ENCODE peak calls at places on chromosomes 1 and 21, in four cellular contexts. One of them, this sample, is unnamed.

GRCh38 chr1:6653651-6654290 is 29.1 kb downstream of the THAP3 start:
- DNase-seq in HEK293T: no peak
- DNase-seq in activated CD4-positive, CD25-positive, alpha-beta regulatory T cell treated with anti-CD3 and anti-CD28 coated beads, Interleukin-2, amount 50 U/mL, for 16 hours: no peak
- DNase-seq in WTC11: no peak
- DNase-seq in this sample: no peak

GRCh38 chr1:10508511-10508951 is 33.8 kb downstream of the PEX14 start:
- DNase-seq in HEK293T: no peak
- DNase-seq in activated CD4-positive, CD25-positive, alpha-beta regulatory T cell treated with anti-CD3 and anti-CD28 coated beads, Interleukin-2, amount 50 U/mL, for 16 hours: no peak
- DNase-seq in WTC11: peak; percentile 29
- DNase-seq in this sample: no peak

GRCh38 chr1:207810173-207810572 is 58.3 kb downstream of the CD46 start:
- DNase-seq in HEK293T: no peak
- DNase-seq in activated CD4-positive, CD25-positive, alpha-beta regulatory T cell treated with anti-CD3 and anti-CD28 coated beads, Interleukin-2, amount 50 U/mL, for 16 hours: no peak
- DNase-seq in WTC11: no peak
- DNase-seq in this sample: peak; percentile 49

GRCh38 chr1:4701276-4701675 is 46.9 kb downstream of the AJAP1 start:
- DNase-seq in HEK293T: no peak
- DNase-seq in activated CD4-positive, CD25-positive, alpha-beta regulatory T cell treated with anti-CD3 and anti-CD28 coated beads, Interleukin-2, amount 50 U/mL, for 16 hours: no peak
- DNase-seq in WTC11: no peak
- DNase-seq in this sample: no peak

GRCh38 chr1:94045465-94046056 is 75.4 kb downstream of the ABCA4 start:
- DNase-seq in HEK293T: peak; percentile 79
- DNase-seq in activated CD4-positive, CD25-positive, alpha-beta regulatory T cell treated with anti-CD3 and anti-CD28 coated beads, Interleukin-2, amount 50 U/mL, for 16 hours: no peak
- DNase-seq in WTC11: peak; percentile 90
- DNase-seq in this sample: peak; percentile 99

GRCh38 chr21:25735221-25735894 is 586 bp downstream of the GABPA start:
- DNase-seq in HEK293T: peak; percentile 66
- DNase-seq in activated CD4-positive, CD25-positive, alpha-beta regulatory T cell treated with anti-CD3 and anti-CD28 coated beads, Interleukin-2, amount 50 U/mL, for 16 hours: peak; percentile 83
- DNase-seq in WTC11: peak; percentile 91
- DNase-seq in this sample: peak; percentile 85

GRCh38 chr1:44908427-44908826 is 65.4 kb upstream of the PTCH2 start:
- DNase-seq in HEK293T: no peak
- DNase-seq in activated CD4-positive, CD25-positive, alpha-beta regulatory T cell treated with anti-CD3 and anti-CD28 coated beads, Interleukin-2, amount 50 U/mL, for 16 hours: no peak
- DNase-seq in WTC11: no peak
- DNase-seq in this sample: no peak

GRCh38 chr1:93029317-93029716 is 49.8 kb upstream of the MTF2 start:
- DNase-seq in HEK293T: no peak
- DNase-seq in activated CD4-positive, CD25-positive, alpha-beta regulatory T cell treated with anti-CD3 and anti-CD28 coated beads, Interleukin-2, amount 50 U/mL, for 16 hours: no peak
- DNase-seq in WTC11: no peak
- DNase-seq in this sample: no peak

GRCh38 chr1:46039571-46040052 is 92.8 kb downstream of the PIK3R3 start:
- DNase-seq in HEK293T: no peak
- DNase-seq in activated CD4-positive, CD25-positive, alpha-beta regulatory T cell treated with anti-CD3 and anti-CD28 coated beads, Interleukin-2, amount 50 U/mL, for 16 hours: no peak
- DNase-seq in WTC11: no peak
- DNase-seq in this sample: no peak

GRCh38 chr1:180415985-180416633 is 86.3 kb downstream of the ACBD6 start:
- DNase-seq in HEK293T: peak; percentile 40
- DNase-seq in activated CD4-positive, CD25-positive, alpha-beta regulatory T cell treated with anti-CD3 and anti-CD28 coated beads, Interleukin-2, amount 50 U/mL, for 16 hours: no peak
- DNase-seq in WTC11: no peak
- DNase-seq in this sample: no peak

GRCh38 chr1:117758444-117759316 is 152.8 kb downstream of the TENT5C start:
- DNase-seq in HEK293T: peak; percentile 88
- DNase-seq in activated CD4-positive, CD25-positive, alpha-beta regulatory T cell treated with anti-CD3 and anti-CD28 coated beads, Interleukin-2, amount 50 U/mL, for 16 hours: peak; percentile 41
- DNase-seq in WTC11: peak; percentile 90
- DNase-seq in this sample: peak; percentile 79

GRCh38 chr1:165851034-165851658 is 23.7 kb downstream of the UCK2 start:
- DNase-seq in HEK293T: no peak
- DNase-seq in activated CD4-positive, CD25-positive, alpha-beta regulatory T cell treated with anti-CD3 and anti-CD28 coated beads, Interleukin-2, amount 50 U/mL, for 16 hours: no peak
- DNase-seq in WTC11: no peak
- DNase-seq in this sample: peak; percentile 57

GRCh38 chr1:92940541-92940940 is 20.7 kb downstream of the DIPK1A start:
- DNase-seq in HEK293T: no peak
- DNase-seq in activated CD4-positive, CD25-positive, alpha-beta regulatory T cell treated with anti-CD3 and anti-CD28 coated beads, Interleukin-2, amount 50 U/mL, for 16 hours: no peak
- DNase-seq in WTC11: no peak
- DNase-seq in this sample: no peak

GRCh38 chr1:65002156-65002507 is 35.8 kb upstream of the JAK1 start:
- DNase-seq in HEK293T: no peak
- DNase-seq in activated CD4-positive, CD25-positive, alpha-beta regulatory T cell treated with anti-CD3 and anti-CD28 coated beads, Interleukin-2, amount 50 U/mL, for 16 hours: no peak
- DNase-seq in WTC11: no peak
- DNase-seq in this sample: no peak

GRCh38 chr21:27219068-27219467 is 252.2 kb upstream of the ADAMTS5 start:
- DNase-seq in HEK293T: no peak
- DNase-seq in activated CD4-positive, CD25-positive, alpha-beta regulatory T cell treated with anti-CD3 and anti-CD28 coated beads, Interleukin-2, amount 50 U/mL, for 16 hours: no peak
- DNase-seq in WTC11: no peak
- DNase-seq in this sample: peak; percentile 34

GRCh38 chr1:225657462-225657989 is 4.6 kb upstream of the ENAH start:
- DNase-seq in HEK293T: no peak
- DNase-seq in activated CD4-positive, CD25-positive, alpha-beta regulatory T cell treated with anti-CD3 and anti-CD28 coated beads, Interleukin-2, amount 50 U/mL, for 16 hours: no peak
- DNase-seq in WTC11: no peak
- DNase-seq in this sample: peak; percentile 83

GRCh38 chr1:235017719-235018118 is 110.9 kb downstream of the TOMM20 start:
- DNase-seq in HEK293T: no peak
- DNase-seq in activated CD4-positive, CD25-positive, alpha-beta regulatory T cell treated with anti-CD3 and anti-CD28 coated beads, Interleukin-2, amount 50 U/mL, for 16 hours: no peak
- DNase-seq in WTC11: no peak
- DNase-seq in this sample: peak; percentile 26

GRCh38 chr1:85465099-85465790 is at the start of gene DDAH1:
- DNase-seq in HEK293T: peak; percentile 81
- DNase-seq in activated CD4-positive, CD25-positive, alpha-beta regulatory T cell treated with anti-CD3 and anti-CD28 coated beads, Interleukin-2, amount 50 U/mL, for 16 hours: no peak
- DNase-seq in WTC11: peak; percentile 72
- DNase-seq in this sample: peak; percentile 35

GRCh38 chr1:19435851-19436465 is 49.4 kb downstream of the CAPZB start:
- DNase-seq in HEK293T: no peak
- DNase-seq in activated CD4-positive, CD25-positive, alpha-beta regulatory T cell treated with anti-CD3 and anti-CD28 coated beads, Interleukin-2, amount 50 U/mL, for 16 hours: no peak
- DNase-seq in WTC11: no peak
- DNase-seq in this sample: peak; percentile 79

GRCh38 chr1:239368436-239369109 is 17.8 kb upstream of the CHRM3 start:
- DNase-seq in HEK293T: no peak
- DNase-seq in activated CD4-positive, CD25-positive, alpha-beta regulatory T cell treated with anti-CD3 and anti-CD28 coated beads, Interleukin-2, amount 50 U/mL, for 16 hours: no peak
- DNase-seq in WTC11: no peak
- DNase-seq in this sample: no peak

GRCh38 chr1:223249854-223250631 is 107.0 kb upstream of the TLR5 start:
- DNase-seq in HEK293T: no peak
- DNase-seq in activated CD4-positive, CD25-positive, alpha-beta regulatory T cell treated with anti-CD3 and anti-CD28 coated beads, Interleukin-2, amount 50 U/mL, for 16 hours: no peak
- DNase-seq in WTC11: no peak
- DNase-seq in this sample: no peak

GRCh38 chr1:210586785-210587184 is 258.1 kb downstream of the HHAT start:
- DNase-seq in HEK293T: no peak
- DNase-seq in activated CD4-positive, CD25-positive, alpha-beta regulatory T cell treated with anti-CD3 and anti-CD28 coated beads, Interleukin-2, amount 50 U/mL, for 16 hours: no peak
- DNase-seq in WTC11: no peak
- DNase-seq in this sample: no peak

GRCh38 chr1:206035027-206035426 is 11.3 kb upstream of the CTSE start:
- DNase-seq in HEK293T: no peak
- DNase-seq in activated CD4-positive, CD25-positive, alpha-beta regulatory T cell treated with anti-CD3 and anti-CD28 coated beads, Interleukin-2, amount 50 U/mL, for 16 hours: no peak
- DNase-seq in WTC11: no peak
- DNase-seq in this sample: no peak

GRCh38 chr21:21163904-21164303 is 165.7 kb downstream of the NCAM2 start:
- DNase-seq in HEK293T: peak; percentile 45
- DNase-seq in activated CD4-positive, CD25-positive, alpha-beta regulatory T cell treated with anti-CD3 and anti-CD28 coated beads, Interleukin-2, amount 50 U/mL, for 16 hours: no peak
- DNase-seq in WTC11: peak; percentile 29
- DNase-seq in this sample: peak; percentile 52

GRCh38 chr1:94974824-94975223 is 47.9 kb upstream of the CNN3 start:
- DNase-seq in HEK293T: no peak
- DNase-seq in activated CD4-positive, CD25-positive, alpha-beta regulatory T cell treated with anti-CD3 and anti-CD28 coated beads, Interleukin-2, amount 50 U/mL, for 16 hours: no peak
- DNase-seq in WTC11: no peak
- DNase-seq in this sample: peak; percentile 89

GRCh38 chr21:25607151-25607811 is at the start of gene MRPL39:
- DNase-seq in HEK293T: peak; percentile 91
- DNase-seq in activated CD4-positive, CD25-positive, alpha-beta regulatory T cell treated with anti-CD3 and anti-CD28 coated beads, Interleukin-2, amount 50 U/mL, for 16 hours: peak; percentile 74
- DNase-seq in WTC11: peak; percentile 93
- DNase-seq in this sample: peak; percentile 86

GRCh38 chr1:200253774-200254495 is 155.9 kb downstream of the ZNF281 start:
- DNase-seq in HEK293T: no peak
- DNase-seq in activated CD4-positive, CD25-positive, alpha-beta regulatory T cell treated with anti-CD3 and anti-CD28 coated beads, Interleukin-2, amount 50 U/mL, for 16 hours: no peak
- DNase-seq in WTC11: no peak
- DNase-seq in this sample: no peak

GRCh38 chr21:44377922-44378645 is 24.7 kb downstream of the TRPM2 start:
- DNase-seq in HEK293T: no peak
- DNase-seq in activated CD4-positive, CD25-positive, alpha-beta regulatory T cell treated with anti-CD3 and anti-CD28 coated beads, Interleukin-2, amount 50 U/mL, for 16 hours: no peak
- DNase-seq in WTC11: no peak
- DNase-seq in this sample: no peak

GRCh38 chr1:35544976-35545375 is 12.2 kb downstream of the KIAA0319L start:
- DNase-seq in HEK293T: peak; percentile 52
- DNase-seq in activated CD4-positive, CD25-positive, alpha-beta regulatory T cell treated with anti-CD3 and anti-CD28 coated beads, Interleukin-2, amount 50 U/mL, for 16 hours: no peak
- DNase-seq in WTC11: peak; percentile 66
- DNase-seq in this sample: no peak

GRCh38 chr1:7940745-7941436 is at the start of gene TNFRSF9:
- DNase-seq in HEK293T: peak; percentile 22
- DNase-seq in activated CD4-positive, CD25-positive, alpha-beta regulatory T cell treated with anti-CD3 and anti-CD28 coated beads, Interleukin-2, amount 50 U/mL, for 16 hours: peak; percentile 61
- DNase-seq in WTC11: no peak
- DNase-seq in this sample: peak; percentile 82

This sample was measured in brain microvascular endothelial cell.